ENCODE peak calls at places on chromosomes 2 and 18, in nine cellular contexts. O is heart left ventricle, Y is brain microvascular endothelial cell, K is body of pancreas, H is SK-N-SH, M is HCT116, D is lung, V is endodermal cell, I is lower lobe of right lung. T is an unnamed sample. For H3K36me3, the result is how much of the 10 kb centered on the place peaks cover.

GRCh38 chr2:169824373-169825333 is at the start of gene METTL5:
- DNase-seq in O (peak), Y (peak), K (peak), H (peak), M (peak), D (peak), V (peak), I (peak), T (peak)

GRCh38 chr2:79982445-79982844 is 322.1 kb downstream of the LRRTM1 start:
- DNase-seq in O (no peak), Y (no peak), K (no peak), H (no peak), M (no peak), D (no peak), V (peak), I (no peak), T (no peak)

GRCh38 chr18:13394794-13395193 is 176.2 kb downstream of the LDLRAD4 start:
- DNase-seq in O (no peak), Y (no peak), K (no peak), H (no peak), M (no peak), D (no peak), V (no peak), I (no peak), T (no peak)

GRCh38 chr2:61906187-61906470 is 655 bp downstream of the COMMD1 start:
- DNase-seq in O (no peak), Y (no peak), K (no peak), H (no peak), M (no peak), D (no peak), V (no peak), I (no peak), T (no peak)

GRCh38 chr2:98569197-98569793 is 39.0 kb downstream of the COA5 start:
- DNase-seq in O (no peak), Y (peak), K (peak), H (peak), M (peak), D (no peak), V (peak), I (peak), T (no peak)

GRCh38 chr2:10253596-10254372 is 48.9 kb upstream of the HPCAL1 start:
- DNase-seq in O (peak), Y (no peak), K (no peak), H (no peak), M (no peak), D (no peak), V (peak), I (peak), T (no peak)

GRCh38 chr18:66682855-66683322 is 79.0 kb upstream of the CDH19 start:
- DNase-seq in O (no peak), Y (peak), K (no peak), H (peak), M (no peak), D (no peak), V (no peak), I (no peak), T (no peak)

GRCh38 chr2:20619624-20620024 is 31.3 kb downstream of the HS1BP3 start:
- DNase-seq in O (peak), Y (peak), K (no peak), H (no peak), M (no peak), D (no peak), V (peak), I (peak), T (no peak)

GRCh38 chr18:8051388-8051787 is 484.3 kb downstream of the PTPRM start:
- DNase-seq in O (no peak), Y (no peak), K (no peak), H (no peak), M (no peak), D (no peak), V (no peak), I (no peak), T (no peak)

GRCh38 chr2:197058777-197059176 is 132.3 kb upstream of the PGAP1 start:
- DNase-seq in O (no peak), Y (no peak), K (no peak), H (peak), M (no peak), D (no peak), V (no peak), I (no peak), T (no peak)

GRCh38 chr2:236579746-236580315 is 10.2 kb downstream of the ACKR3 start:
- DNase-seq in O (no peak), Y (no peak), K (peak), H (no peak), M (no peak), D (no peak), V (no peak), I (no peak), T (no peak)

GRCh38 chr2:127096718-127097470 is 10.1 kb downstream of the BIN1 start:
- DNase-seq in O (peak), Y (no peak), K (no peak), H (no peak), M (no peak), D (no peak), V (no peak), I (peak), T (no peak)

GRCh38 chr18:23422751-23423418 is 30.2 kb upstream of the RIOK3 start:
- DNase-seq in O (peak), Y (peak), K (peak), H (peak), M (peak), D (peak), V (no peak), I (peak), T (peak)

GRCh38 chr2:47650001-47650535 is 132.9 kb upstream of the MSH6 start:
- DNase-seq in O (no peak), Y (no peak), K (no peak), H (no peak), M (no peak), D (no peak), V (no peak), I (no peak), T (no peak)

GRCh38 chr2:241804326-241805276 is 4.4 kb upstream of the NEU4 start:
- DNase-seq in O (peak), Y (peak), K (peak), H (peak), M (no peak), D (no peak), V (peak), I (peak), T (peak)

GRCh38 chr2:62147610-62148301 is 48.2 kb upstream of the B3GNT2 start:
- DNase-seq in O (no peak), Y (peak), K (no peak), H (no peak), M (no peak), D (no peak), V (no peak), I (no peak), T (no peak)

GRCh38 chr2:20483496-20483895 is 36.6 kb downstream of the RHOB start:
- DNase-seq in O (no peak), Y (no peak), K (no peak), H (no peak), M (no peak), D (peak), V (no peak), I (no peak), T (no peak)

GRCh38 chr2:200599206-200599605 is 13.4 kb downstream of the AOX1 start:
- DNase-seq in O (no peak), Y (no peak), K (no peak), H (no peak), M (no peak), D (no peak), V (no peak), I (no peak), T (no peak)

GRCh38 chr18:46098616-46098933 is 479 bp upstream of the ATP5F1A start:
- DNase-seq in O (no peak), Y (no peak), K (no peak), H (no peak), M (no peak), D (no peak), V (no peak), I (no peak), T (no peak)

GRCh38 chr2:106115250-106115649 is 78.9 kb downstream of the UXS1 start:
- DNase-seq in O (no peak), Y (peak), K (no peak), H (no peak), M (peak), D (no peak), V (no peak), I (no peak), T (peak)

GRCh38 chr2:2012505-2012904 is 268.2 kb upstream of the PXDN start:
- DNase-seq in O (no peak), Y (peak), K (no peak), H (no peak), M (no peak), D (no peak), V (peak), I (no peak), T (no peak)

GRCh38 chr18:63979409-63979908 is 9.6 kb downstream of the SERPINB8 start:
- DNase-seq in O (no peak), Y (peak), K (peak), H (peak), M (peak), D (peak), V (peak), I (no peak), T (peak)

GRCh38 chr2:84946204-84947009 is 24.6 kb upstream of the KCMF1 start:
- DNase-seq in O (no peak), Y (peak), K (no peak), H (no peak), M (peak), D (no peak), V (no peak), I (no peak), T (peak)

GRCh38 chr18:71028285-71028762 is 739.5 kb downstream of the SOCS6 start:
- DNase-seq in O (no peak), Y (no peak), K (no peak), H (peak), M (no peak), D (no peak), V (peak), I (no peak), T (no peak)

GRCh38 chr18:73842795-73843394 is 304.7 kb downstream of the FBXO15 start:
- DNase-seq in O (no peak), Y (peak), K (peak), H (peak), M (peak), D (no peak), V (peak), I (no peak), T (no peak)

GRCh38 chr2:16707014-16707413 is 41.4 kb upstream of the CYRIA start:
- DNase-seq in O (no peak), Y (no peak), K (no peak), H (no peak), M (no peak), D (no peak), V (no peak), I (no peak), T (no peak)

GRCh38 chr2:226578879-226579278 is 220.7 kb downstream of the IRS1 start:
- DNase-seq in O (no peak), Y (no peak), K (no peak), H (no peak), M (no peak), D (peak), V (no peak), I (no peak), T (peak)

GRCh38 chr2:9178905-9179571 is 27.6 kb upstream of the ASAP2 start:
- DNase-seq in O (no peak), Y (peak), K (peak), H (no peak), M (no peak), D (no peak), V (no peak), I (no peak), T (peak)
- H3K4me3 ChIP-seq in O (no peak), Y (no peak), K (no peak), H (no peak), M (peak), D (no peak), V (peak), I (no peak), T (no peak)

DNA sequence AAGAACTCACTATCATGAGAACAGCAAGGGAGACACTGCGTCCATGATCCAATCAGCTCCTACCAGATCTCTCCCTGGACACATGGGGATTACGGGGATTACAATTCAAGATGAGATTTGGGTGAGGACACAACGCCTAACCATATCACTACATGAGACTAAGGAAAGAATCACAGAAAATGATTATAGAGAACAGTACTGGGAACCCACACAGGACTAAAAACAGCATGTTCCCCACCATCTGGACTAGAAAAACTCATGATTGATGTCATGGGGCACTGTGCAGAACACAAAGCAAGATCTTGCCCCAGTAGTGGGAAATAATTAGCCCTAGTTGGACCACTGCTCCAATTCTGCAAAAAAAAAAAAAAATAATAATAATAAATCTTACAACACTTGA is 63.5 kb downstream of the HIBCH start:
- DNase-seq in O (no peak), Y (no peak), K (no peak), H (no peak), M (no peak), D (no peak), V (no peak), I (no peak), T (no peak)
- H3K36me3 ChIP-seq in O (under half), Y (under half), K (under half), H (under half), M (under half), D (under half), V (under half), I (under half), T (under half)

DNA sequence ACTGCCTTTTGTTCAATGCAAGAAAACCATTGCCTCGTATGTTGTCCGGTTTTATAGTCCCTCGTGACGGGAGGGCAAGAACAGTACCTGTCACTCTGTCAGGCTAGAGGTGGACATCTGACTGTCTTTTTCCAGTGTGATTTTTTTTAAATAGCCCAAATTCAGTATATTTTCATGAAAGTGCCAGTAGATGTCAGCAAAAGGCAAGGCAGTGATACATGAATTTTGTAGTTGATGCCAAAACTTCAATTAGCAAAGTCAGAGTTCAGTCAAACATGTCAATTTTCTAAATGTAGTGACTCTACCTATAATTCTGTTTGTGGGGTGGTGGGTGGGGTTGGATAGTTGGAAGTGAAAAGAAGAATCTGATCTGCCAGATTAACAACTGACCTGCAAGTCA is 296.0 kb upstream of the MC4R start:
- DNase-seq in O (no peak), Y (no peak), K (no peak), H (no peak), M (no peak), D (no peak), V (peak), I (no peak), T (no peak)
- TF ChIP-seq CTCF in O (peak), Y (no peak), K (no peak), H (peak), M (peak), D (no peak), V (peak), I (no peak), T (peak)

DNA sequence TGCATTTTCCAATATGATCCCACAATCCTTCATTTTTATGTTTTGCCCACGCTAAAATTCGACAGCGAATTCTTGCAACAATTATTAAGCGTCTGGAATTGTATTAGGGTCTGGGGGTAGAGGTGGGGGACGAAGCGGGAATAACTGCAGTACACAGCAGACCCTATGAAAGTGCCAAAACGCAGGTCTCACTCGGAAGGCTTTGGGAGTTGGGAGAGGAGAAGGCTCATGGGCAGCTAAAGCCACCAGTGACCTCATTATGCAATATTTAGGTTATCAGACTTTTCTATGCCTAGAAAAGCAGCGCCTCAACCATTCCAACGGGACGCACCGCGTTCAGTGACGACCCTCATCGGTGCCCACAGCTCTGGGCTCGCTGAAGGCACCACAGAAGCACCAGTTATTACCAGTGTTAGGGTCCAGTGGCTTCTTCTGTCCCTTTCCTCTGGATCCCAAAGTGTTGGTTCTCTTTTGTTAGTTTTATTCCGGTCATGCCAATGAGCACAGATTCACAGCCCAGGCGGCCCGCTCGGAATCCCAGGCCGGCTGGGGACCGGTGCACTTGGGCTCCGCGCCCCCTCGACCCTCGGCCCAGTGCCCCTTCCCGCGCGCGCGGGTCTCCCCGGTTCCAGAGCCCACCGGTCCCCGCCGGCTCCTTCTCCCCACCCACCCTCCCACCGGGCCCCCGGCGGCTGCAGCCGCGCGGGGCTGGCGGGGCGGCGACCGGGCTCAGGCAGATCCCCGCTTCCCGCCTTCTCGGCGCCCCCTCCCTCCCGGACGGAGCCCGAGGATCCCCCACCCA is 738 bp upstream of the MAPK4 start:
- DNase-seq in O (peak), Y (no peak), K (peak), H (peak), M (no peak), D (no peak), V (no peak), I (no peak), T (no peak)
- H3K4me3 ChIP-seq in O (peak), Y (no peak), K (peak), H (peak), M (no peak), D (peak), V (no peak), I (peak), T (peak)